ENCODE peak calls at places on chromosomes 4 and X, in ten cellular contexts. R is esophagus squamous epithelium; K is mucosa of descending colon; Q is transverse colon; H is kidney epithelial cell; M is CD8-positive, alpha-beta T cell; P is brain microvascular endothelial cell; G is tibial nerve; C is colonic mucosa; D is BJ. E is an unnamed sample.

GRCh38 chr4:3868146-3868840 is 102.1 kb downstream of the ADRA2C start:
- DNase-seq in R (no peak), H (no peak), P (peak; percentile 23), D (no peak), Q (no peak), C (no peak), G (no peak), M (no peak), K (no peak), E (no peak)

GRCh38 chr4:150232029-150232428 is 153.8 kb downstream of the DCLK2 start:
- DNase-seq in R (no peak), G (no peak), K (no peak), P (no peak), H (no peak), M (no peak), C (no peak), Q (no peak), D (no peak), E (no peak)

GRCh38 chr4:129236351-129236750 is 140.4 kb downstream of the C4orf33 start:
- DNase-seq in K (no peak), D (no peak), R (no peak), C (no peak), Q (no peak), P (no peak), G (no peak), H (no peak), M (no peak), E (no peak)

GRCh38 chr4:79235074-79235473 is 90.8 kb downstream of the NAA11 start:
- DNase-seq in Q (no peak), P (no peak), C (no peak), M (no peak), H (no peak), G (no peak), R (no peak), D (no peak), K (no peak), E (no peak)

GRCh38 chrX:94053575-94053974 is 379.6 kb downstream of the FAM133A start:
- DNase-seq in P (no peak), R (no peak), H (no peak), G (no peak), K (no peak), C (no peak), Q (no peak), D (no peak), M (no peak), E (no peak)

GRCh38 chrX:18491601-18492000 is 66.2 kb downstream of the CDKL5 start:
- DNase-seq in D (no peak), R (no peak), M (no peak), Q (no peak), G (no peak), P (no peak), H (no peak), C (no peak), K (no peak), E (no peak)

GRCh38 chr4:25900310-25900709 is 13.7 kb upstream of the SMIM20 start:
- DNase-seq in G (no peak), P (no peak), H (no peak), Q (no peak), D (no peak), C (no peak), K (no peak), M (no peak), R (no peak), E (no peak)

GRCh38 chrX:44829836-44830235 is 14.0 kb upstream of the DUSP21 start:
- DNase-seq in R (no peak), G (no peak), D (no peak), C (peak; percentile 27), H (no peak), M (no peak), Q (no peak), P (no peak), K (no peak), E (no peak)

DNA sequence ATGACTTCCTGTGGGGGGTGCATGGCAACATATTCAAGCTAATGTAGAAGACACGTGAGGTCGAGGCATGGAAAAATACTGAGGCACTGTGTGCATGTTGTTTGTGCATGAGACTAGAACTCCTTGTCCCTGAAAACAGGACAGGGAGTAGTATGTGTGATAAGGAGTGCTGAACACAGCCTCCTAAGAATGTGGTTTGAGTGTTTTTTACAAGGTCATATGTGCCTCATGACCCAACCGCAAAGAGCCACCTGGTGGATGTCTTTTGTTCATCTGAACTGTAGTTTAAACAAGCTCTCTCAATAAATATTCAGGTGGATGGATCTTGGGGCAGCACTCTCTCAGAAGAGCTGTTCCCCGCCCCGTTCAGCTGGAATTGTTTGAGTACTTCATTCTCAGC is 226.6 kb downstream of the NLGN4X start:
- DNase-seq in P (no peak), H (no peak), G (no peak), D (no peak), R (no peak), Q (no peak), K (no peak), C (no peak), M (no peak), E (no peak)
- TF ChIP-seq CTCF in P (no peak), H (no peak), G (no peak), D (no peak), R (no peak), Q (no peak), K (no peak), C (no peak), M (no peak), E (no peak)

GRCh38 chr4:48645225-48645794 is 134.8 kb downstream of the FRYL start:
- DNase-seq in R (no peak), Q (no peak), G (no peak), D (no peak), K (no peak), M (no peak), C (no peak), H (no peak), P (no peak), E (no peak)

GRCh38 chr4:48653217-48654014 is 126.7 kb downstream of the FRYL start:
- DNase-seq in G (peak; percentile 19), M (no peak), Q (peak; percentile 42), K (no peak), H (no peak), D (no peak), R (no peak), P (peak; percentile 74), C (peak; percentile 54), E (no peak)

GRCh38 chr4:48651869-48652447 is 128.1 kb downstream of the FRYL start:
- DNase-seq in G (no peak), H (no peak), M (no peak), Q (no peak), P (no peak), K (no peak), R (no peak), C (no peak), D (peak; percentile 54), E (no peak)

GRCh38 chr4:48654015-48654664 is 125.9 kb downstream of the FRYL start:
- DNase-seq in K (no peak), R (no peak), G (no peak), D (no peak), M (no peak), H (no peak), P (peak; percentile 20), Q (no peak), C (no peak), E (no peak)

DNA sequence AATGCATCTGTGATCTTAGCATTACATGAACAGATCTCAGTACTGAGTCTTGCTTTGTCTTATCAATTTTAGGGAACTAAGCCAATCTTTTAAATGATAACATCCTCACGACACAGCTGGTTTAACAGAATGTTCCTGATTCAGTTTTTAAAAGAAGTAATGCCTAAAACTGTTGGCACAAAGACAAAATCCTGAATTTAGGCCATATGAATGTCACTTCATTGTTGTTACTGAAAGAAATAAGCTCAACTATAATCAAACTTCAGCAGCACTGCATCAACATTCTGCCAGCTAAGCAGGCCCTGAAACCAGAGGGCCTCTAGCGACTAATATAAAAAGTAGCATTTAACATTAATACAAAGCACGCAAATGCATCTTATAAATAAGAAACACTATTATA is 130.6 kb downstream of the FRYL start:
- DNase-seq in C (no peak), K (no peak), G (no peak), H (no peak), D (no peak), M (no peak), P (no peak), R (no peak), Q (no peak), E (no peak)
- H3K4me3 ChIP-seq in C (no peak overlapping the region), K (no peak overlapping the region), G (no peak overlapping the region), H (no peak overlapping the region), D (no peak overlapping the region), M (no peak overlapping the region), P (no peak overlapping the region), R (no peak overlapping the region), Q (no peak overlapping the region), E (no peak overlapping the region)

GRCh38 chrX:9682456-9682855 is 83.2 kb downstream of the GPR143 start:
- DNase-seq in Q (peak; percentile 16), H (no peak), R (no peak), P (no peak), C (peak; percentile 47), D (no peak), K (no peak), M (no peak), G (peak; percentile 5), E (no peak)
- TF ChIP-seq CTCF in Q (peak; percentile 49), H (no peak), R (no peak), P (peak; percentile 26), C (no peak), D (peak; percentile 16), K (no peak), M (no peak), G (no peak), E (no peak)

GRCh38 chr4:6269651-6270511 is at the start of gene WFS1:
- DNase-seq in D (peak; percentile 81), M (peak; percentile 97), P (peak; percentile 97), K (peak; percentile 98), C (peak; percentile 99), Q (peak; percentile 99), H (peak; percentile 80), G (peak; percentile 97), R (peak; percentile 89), E (peak; percentile 43)

GRCh38 chr4:6272863-6273660 is 3.4 kb downstream of the WFS1 start:
- DNase-seq in H (peak; percentile 70), M (no peak), G (no peak), K (peak; percentile 49), Q (no peak), D (peak; percentile 49), P (peak; percentile 75), R (no peak), C (no peak), E (no peak)

GRCh38 chr4:6270691-6271121 is 1.1 kb downstream of the WFS1 start:
- DNase-seq in K (no peak), G (no peak), C (no peak), H (no peak), R (no peak), D (no peak), Q (no peak), M (no peak), P (no peak), E (no peak)

GRCh38 chr4:6271701-6272465 is 2.2 kb downstream of the WFS1 start:
- DNase-seq in Q (peak; percentile 35), C (no peak), M (no peak), R (no peak), D (no peak), G (no peak), H (no peak), P (no peak), K (peak; percentile 51), E (no peak)

DNA sequence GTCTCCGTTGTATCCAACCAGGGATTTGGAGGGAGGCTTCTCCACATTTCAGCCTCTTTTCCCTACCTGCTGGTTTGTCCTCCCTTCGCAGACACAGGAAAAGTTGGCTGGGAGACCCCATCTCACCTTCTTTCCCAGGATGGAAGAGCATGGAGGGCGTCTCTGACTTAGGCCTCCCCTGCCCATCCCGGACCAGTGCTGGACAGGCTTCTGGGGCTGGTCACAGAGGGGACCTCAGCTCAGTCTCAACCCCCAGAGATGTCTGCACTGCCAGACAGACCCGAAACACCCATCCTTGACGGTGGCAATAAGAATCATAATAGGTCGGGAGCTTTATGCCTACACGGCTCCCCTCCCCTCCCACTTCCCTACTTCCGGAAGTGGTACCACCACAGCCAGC is 1.6 kb downstream of the WFS1 start:
- DNase-seq in R (no peak), P (no peak), G (no peak), Q (no peak), K (no peak), C (no peak), M (no peak), D (no peak), H (no peak), E (no peak)
- H3K4me3 ChIP-seq in R (no peak overlapping the region), P (no peak overlapping the region), G (peak overlapping the region; percentile 45), Q (no peak overlapping the region), K (no peak overlapping the region), C (no peak overlapping the region), M (no peak overlapping the region), D (no peak overlapping the region), H (no peak overlapping the region), E (no peak overlapping the region)

E was measured in epithelial cell of proximal tubule.